ENCODE peak calls at places on chromosome 6, in seven cellular contexts. T, V, Y, B, J, Q and F are unnamed samples.

GRCh38 chr6:6781172-6781876 is 192.8 kb downstream of the LY86 start:
- DNase-seq in Q (no peak), J (peak; percentile 51), T (peak; percentile 41), B (peak; percentile 79), V (no peak), Y (peak; percentile 84), F (no peak)

GRCh38 chr6:73413102-73413501 is 18.5 kb downstream of the DDX43 start:
- DNase-seq in Y (no peak), Q (no peak), B (no peak), V (no peak), J (no peak), T (no peak), F (no peak)

GRCh38 chr6:1535295-1535694 is 74.4 kb upstream of the FOXC1 start:
- DNase-seq in B (peak; percentile 48), Y (no peak), T (no peak), Q (peak; percentile 13), J (no peak), V (no peak), F (no peak)

GRCh38 chr6:44926556-44926955 is 401.6 kb upstream of the RUNX2 start:
- DNase-seq in B (peak; percentile 17), V (no peak), Q (no peak), J (no peak), Y (no peak), T (no peak), F (no peak)

GRCh38 chr6:168273483-168274045 is 46.0 kb downstream of the DACT2 start:
- DNase-seq in V (no peak), Y (no peak), B (no peak), J (no peak), Q (no peak), T (no peak), F (no peak)

GRCh38 chr6:96724641-96725040 is 112.6 kb downstream of the GPR63 start:
- DNase-seq in V (no peak), B (no peak), Q (no peak), Y (no peak), T (no peak), J (no peak), F (no peak)

GRCh38 chr6:40441132-40441531 is 146.0 kb downstream of the LRFN2 start:
- DNase-seq in J (no peak), V (no peak), Q (no peak), B (no peak), T (no peak), Y (no peak), F (no peak)

GRCh38 chr6:158358450-158359077 is 46.3 kb downstream of the TULP4 start:
- DNase-seq in Q (no peak), J (peak; percentile 89), V (no peak), T (no peak), Y (no peak), B (no peak), F (no peak)

GRCh38 chr6:87151471-87151785 is 3.9 kb upstream of the ZNF292 start:
- DNase-seq in Y (no peak), Q (no peak), B (no peak), V (no peak), J (no peak), T (no peak), F (no peak)

GRCh38 chr6:84870693-84871092 is 106.3 kb upstream of the TBX18 start:
- DNase-seq in Q (no peak), V (no peak), T (no peak), B (no peak), J (no peak), Y (no peak), F (no peak)

GRCh38 chr6:115882174-115882573 is 178.5 kb downstream of the FRK start:
- DNase-seq in T (no peak), B (no peak), Y (no peak), V (no peak), Q (no peak), J (no peak), F (no peak)

GRCh38 chr6:119543332-119543731 is 193.8 kb upstream of the MAN1A1 start:
- DNase-seq in V (no peak), Q (no peak), T (no peak), Y (no peak), B (no peak), J (no peak), F (no peak)

GRCh38 chr6:7631466-7631865 is 41.5 kb downstream of the SNRNP48 start:
- DNase-seq in Y (no peak), T (no peak), B (no peak), J (no peak), V (no peak), Q (no peak), F (no peak)

GRCh38 chr6:74899416-74899815 is 306.4 kb downstream of the COL12A1 start:
- DNase-seq in Y (no peak), Q (no peak), V (no peak), T (no peak), J (no peak), B (peak; percentile 58), F (no peak)

GRCh38 chr6:24458134-24458533 is 31.2 kb downstream of the GPLD1 start:
- DNase-seq in J (no peak), V (no peak), T (no peak), Q (no peak), B (no peak), Y (no peak), F (no peak)

GRCh38 chr6:38310061-38310460 is 329.7 kb downstream of the BTBD9 start:
- DNase-seq in Y (no peak), Q (no peak), B (no peak), T (no peak), V (no peak), J (no peak), F (no peak)

GRCh38 chr6:164258421-164258820 is 843.9 kb downstream of the QKI start:
- DNase-seq in Y (no peak), T (no peak), J (no peak), V (no peak), B (no peak), Q (no peak), F (no peak)

GRCh38 chr6:49662231-49662876 is 25.7 kb upstream of the RHAG start:
- DNase-seq in T (no peak), B (no peak), Y (no peak), J (no peak), Q (no peak), V (no peak), F (no peak)

GRCh38 chr6:42419490-42420280 is 32.0 kb downstream of the TRERF1 start:
- DNase-seq in Q (no peak), V (no peak), B (no peak), Y (no peak), J (no peak), T (no peak), F (no peak)

GRCh38 chr6:13617066-13617465 is 1.9 kb downstream of the NOL7 start:
- DNase-seq in Y (no peak), J (no peak), B (no peak), V (no peak), T (no peak), Q (no peak), F (no peak)

GRCh38 chr6:151067684-151068596 is 171.8 kb upstream of the AKAP12 start:
- DNase-seq in T (peak; percentile 81), Q (no peak), V (no peak), Y (peak; percentile 85), J (peak; percentile 52), B (peak; percentile 99), F (peak; percentile 89)

GRCh38 chr6:168130168-168130651 is 51.2 kb upstream of the FRMD1 start:
- DNase-seq in Y (no peak), T (no peak), V (no peak), Q (no peak), J (no peak), B (no peak), F (no peak)

GRCh38 chr6:14270142-14270893 is 152.7 kb downstream of the CD83 start:
- DNase-seq in T (no peak), Q (no peak), V (no peak), B (no peak), Y (no peak), J (no peak), F (no peak)

GRCh38 chr6:158938811-158939254 is 61.2 kb downstream of the RSPH3 start:
- DNase-seq in B (no peak), Q (peak; percentile 12), V (no peak), Y (no peak), J (no peak), T (no peak), F (no peak)

GRCh38 chr6:122838060-122838780 is 49.2 kb downstream of the SMPDL3A start:
- DNase-seq in Y (no peak), Q (no peak), T (no peak), J (no peak), V (no peak), B (peak; percentile 18), F (no peak)

DNA sequence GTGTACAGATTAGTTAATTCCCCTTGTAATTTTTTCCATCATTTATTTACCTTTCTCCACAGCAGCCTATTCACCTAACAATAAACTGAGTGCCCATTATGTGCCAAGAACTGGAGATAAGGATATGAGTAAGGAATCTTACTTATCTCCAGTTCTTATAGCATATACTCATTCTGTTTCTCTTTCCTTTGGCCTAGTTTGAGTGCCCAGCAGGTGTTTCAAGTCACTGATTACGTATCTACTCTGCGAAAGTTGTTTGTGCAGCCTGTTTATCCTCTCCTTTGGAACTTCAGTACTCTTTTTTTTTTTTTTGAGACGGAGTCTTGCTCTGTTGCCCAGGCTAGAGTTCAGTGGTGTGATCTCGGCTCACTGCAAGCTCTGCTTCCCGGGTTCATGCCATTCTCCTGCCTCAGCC is 17.3 kb upstream of the POU5F1 start:
- DNase-seq in B (no peak), Y (no peak), J (peak; percentile 69), T (no peak), Q (no peak), V (no peak), F (no peak)
- H3K27ac ChIP-seq in B (no peak overlapping the region), Y (no peak overlapping the region), J (peak overlapping the region; percentile 93), T (no peak overlapping the region), Q (no peak overlapping the region), V (peak overlapping the region; percentile 85), F (no peak overlapping the region)

GRCh38 chr6:146472918-146473317 is 70.7 kb upstream of the RAB32 start:
- DNase-seq in V (no peak), Y (no peak), J (no peak), T (no peak), B (no peak), Q (no peak), F (no peak)
- H3K4me3 ChIP-seq in V (no peak overlapping the region), Y (no peak overlapping the region), J (no peak overlapping the region), T (no peak overlapping the region), B (no peak overlapping the region), Q (no peak overlapping the region), F (no peak overlapping the region)

DNA sequence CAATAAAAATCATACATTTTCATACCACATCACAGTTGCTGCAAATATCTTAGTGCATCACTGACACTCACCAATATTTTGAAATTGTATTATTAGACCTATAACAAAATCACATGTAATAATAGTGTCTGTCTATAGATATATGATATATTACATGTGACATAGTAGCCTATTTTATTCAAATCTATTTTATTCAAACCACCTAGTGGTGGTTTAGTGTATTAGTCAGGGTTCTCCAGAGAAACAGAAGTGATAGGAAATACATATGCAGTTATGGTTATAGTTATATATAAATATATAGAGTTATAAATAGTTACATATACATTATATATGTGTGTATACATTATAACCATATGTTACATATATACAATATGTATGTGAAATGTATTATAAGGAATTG is 366.5 kb upstream of the ARID1B start:
- DNase-seq in T (no peak), Y (no peak), B (no peak), Q (no peak), J (no peak), V (no peak), F (no peak)
- TF ChIP-seq CTCF in T (no peak), Y (no peak), B (peak; percentile 6), Q (peak; percentile 24), J (no peak), V (no peak), F (peak; percentile 24)

DNA sequence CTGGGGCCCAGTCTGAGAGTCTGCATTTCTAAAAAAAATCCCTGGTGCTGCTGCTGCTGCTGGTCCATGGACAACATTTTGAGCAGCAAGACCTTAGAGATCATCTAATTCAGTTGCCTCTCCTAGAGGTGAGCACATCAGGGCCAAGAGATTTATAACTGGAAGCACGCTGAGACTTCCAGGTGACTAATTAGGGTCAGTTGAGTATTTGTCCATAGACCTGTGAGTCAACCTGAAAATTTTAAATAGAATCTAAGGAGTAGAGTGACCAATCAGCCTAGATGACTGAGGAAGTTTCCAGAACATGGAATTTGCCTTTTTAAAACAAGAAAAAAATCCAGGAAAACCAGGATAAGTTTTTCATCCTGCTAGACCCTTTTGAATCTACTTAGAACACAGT is 221.4 kb downstream of the PKHD1 start:
- DNase-seq in Q (no peak), Y (no peak), B (no peak), J (no peak), T (no peak), V (no peak), F (no peak)
- H3K27ac ChIP-seq in Q (no peak overlapping the region), Y (no peak overlapping the region), B (no peak overlapping the region), J (no peak overlapping the region), T (no peak overlapping the region), V (no peak overlapping the region), F (no peak overlapping the region)